ENCODE peak calls at places on chromosomes 3 and 15, in ten cellular contexts. I, N, Y, A, T, J, O, V, E and C are unnamed samples.

GRCh38 chr15:68618339-68619302 is 39.8 kb downstream of the CORO2B start:
- DNase-seq in I (no peak), N (no peak), Y (no peak), A (peak), T (no peak), J (no peak), O (no peak), V (no peak), E (peak), C (no peak)

GRCh38 chr3:141452773-141453172 is 34.1 kb upstream of the RASA2 start:
- DNase-seq in I (no peak), N (no peak), Y (no peak), A (no peak), T (no peak), J (no peak), O (no peak), V (no peak), E (no peak), C (no peak)

GRCh38 chr15:58840048-58840447 is 68.9 kb downstream of the MINDY2 start:
- DNase-seq in I (no peak), N (no peak), Y (peak), A (no peak), T (no peak), J (no peak), O (peak), V (peak), E (no peak), C (no peak)

GRCh38 chr3:42610978-42611377 is 10.5 kb downstream of the NKTR start:
- DNase-seq in I (no peak), N (no peak), Y (no peak), A (no peak), T (no peak), J (no peak), O (no peak), V (no peak), E (no peak), C (no peak)

GRCh38 chr3:49019941-49020334 is 1.6 kb upstream of the DALRD3 start:
- DNase-seq in I (no peak), N (no peak), Y (no peak), A (no peak), T (no peak), J (no peak), O (no peak), V (no peak), E (no peak), C (no peak)

GRCh38 chr15:69668963-69669362 is 216.3 kb downstream of the RPLP1 start:
- DNase-seq in I (no peak), N (no peak), Y (no peak), A (no peak), T (no peak), J (no peak), O (no peak), V (no peak), E (no peak), C (no peak)

GRCh38 chr3:73759290-73759689 is 134.5 kb upstream of the PDZRN3 start:
- DNase-seq in I (no peak), N (no peak), Y (no peak), A (no peak), T (no peak), J (no peak), O (no peak), V (peak), E (no peak), C (no peak)

GRCh38 chr3:123372789-123373534 is 75.9 kb downstream of the ADCY5 start:
- DNase-seq in I (no peak), N (no peak), Y (no peak), A (no peak), T (no peak), J (no peak), O (no peak), V (no peak), E (no peak), C (no peak)

GRCh38 chr15:73273181-73274002 is 95.4 kb downstream of the HCN4 start:
- DNase-seq in I (no peak), N (no peak), Y (peak), A (peak), T (peak), J (peak), O (peak), V (peak), E (peak), C (peak)

GRCh38 chr3:13280122-13280790 is 139.9 kb downstream of the NUP210 start:
- DNase-seq in I (no peak), N (no peak), Y (no peak), A (no peak), T (no peak), J (no peak), O (no peak), V (no peak), E (no peak), C (peak)

GRCh38 chr15:83436513-83437158 is 10.5 kb upstream of the SH3GL3 start:
- DNase-seq in I (no peak), N (no peak), Y (no peak), A (peak), T (no peak), J (no peak), O (no peak), V (peak), E (peak), C (no peak)

GRCh38 chr3:51637144-51637940 is 33.7 kb upstream of the TEX264 start:
- DNase-seq in I (no peak), N (no peak), Y (no peak), A (no peak), T (no peak), J (no peak), O (no peak), V (no peak), E (no peak), C (no peak)

GRCh38 chr15:82951472-82952155 is 906 bp downstream of the HOMER2 start:
- DNase-seq in I (no peak), N (no peak), Y (no peak), A (no peak), T (no peak), J (no peak), O (no peak), V (no peak), E (peak), C (no peak)

GRCh38 chr15:55253580-55253979 is 36.0 kb downstream of the RAB27A start:
- DNase-seq in I (no peak), N (no peak), Y (peak), A (peak), T (no peak), J (no peak), O (peak), V (peak), E (peak), C (no peak)

GRCh38 chr3:152269423-152270144 is 855 bp downstream of the MBNL1 start:
- DNase-seq in I (peak), N (no peak), Y (peak), A (peak), T (no peak), J (peak), O (peak), V (peak), E (peak), C (no peak)

GRCh38 chr3:99250821-99251355 is 349.4 kb upstream of the DCBLD2 start:
- DNase-seq in I (no peak), N (no peak), Y (peak), A (no peak), T (no peak), J (no peak), O (peak), V (peak), E (no peak), C (no peak)

GRCh38 chr3:148077318-148077923 is 620.3 kb upstream of the AGTR1 start:
- DNase-seq in I (no peak), N (no peak), Y (no peak), A (peak), T (no peak), J (no peak), O (no peak), V (peak), E (peak), C (no peak)
- TF ChIP-seq CTCF in I (no peak), N (no peak), Y (peak), A (peak), T (peak), J (peak), O (peak), V (no peak), E (peak), C (peak)

GRCh38 chr3:101676219-101676764 is 640 bp downstream of the ZBTB11 start:
- DNase-seq in I (peak), N (no peak), Y (peak), A (peak), T (peak), J (peak), O (peak), V (peak), E (peak), C (peak)
- TF ChIP-seq CTCF in I (no peak), N (peak), Y (peak), A (no peak), T (no peak), J (no peak), O (no peak), V (no peak), E (no peak), C (peak)

GRCh38 chr3:159766563-159767185 is 222.0 kb upstream of the IL12A start:
- DNase-seq in I (no peak), N (no peak), Y (no peak), A (peak), T (no peak), J (no peak), O (no peak), V (peak), E (no peak), C (no peak)
- TF ChIP-seq CTCF in I (peak), N (peak), Y (peak), A (peak), T (peak), J (no peak), O (peak), V (peak), E (peak), C (peak)

DNA sequence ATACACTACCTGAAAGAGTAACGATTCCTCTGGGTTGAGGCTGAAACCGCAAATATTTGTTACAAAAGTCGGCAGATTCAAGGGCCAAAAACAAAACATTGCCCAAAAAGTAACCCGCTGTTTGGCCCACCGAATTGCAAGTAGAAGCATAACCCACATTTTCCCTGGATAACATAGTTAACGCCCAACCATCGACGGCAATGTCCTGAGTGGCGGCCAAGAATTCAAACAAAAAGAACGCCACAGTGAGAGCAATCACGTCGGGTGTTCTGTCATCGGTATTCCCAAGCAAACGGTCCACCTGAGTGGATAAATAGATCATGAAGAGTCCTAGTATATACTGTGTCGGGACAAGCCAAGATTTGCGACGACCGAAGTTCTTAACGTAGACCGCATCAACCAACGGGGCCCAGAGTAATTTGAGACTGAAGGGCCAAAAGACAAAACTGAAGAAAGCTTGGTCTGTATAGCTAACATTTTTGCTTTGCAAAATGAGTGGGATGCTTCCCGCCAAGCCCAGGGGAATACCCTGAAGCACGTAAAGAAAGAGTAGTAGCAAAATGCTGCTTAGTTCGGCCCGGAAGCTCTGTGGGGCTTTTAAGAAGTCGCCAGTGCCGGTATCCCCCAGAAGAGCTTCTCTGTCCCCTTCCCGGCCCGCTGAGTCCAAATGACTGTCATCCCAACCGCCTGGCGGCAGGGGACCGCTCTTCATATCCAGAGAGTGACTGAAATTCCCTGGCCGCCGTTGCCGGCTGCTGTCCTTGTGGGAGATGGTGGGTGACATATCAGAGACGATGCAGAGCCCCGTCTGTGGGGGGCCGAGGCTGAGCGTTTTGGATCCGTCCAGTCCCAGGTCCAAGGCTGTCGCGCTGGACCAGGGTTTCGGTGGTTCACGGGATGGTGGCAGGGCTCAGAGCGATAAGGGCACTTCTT is 747 bp downstream of the SLC33A1 start:
- DNase-seq in I (no peak), N (no peak), Y (no peak), A (peak), T (peak), J (no peak), O (no peak), V (peak), E (no peak), C (peak)
- TF ChIP-seq CTCF in I (peak), N (peak), Y (no peak), A (no peak), T (peak), J (no peak), O (peak), V (no peak), E (no peak), C (no peak)

DNA sequence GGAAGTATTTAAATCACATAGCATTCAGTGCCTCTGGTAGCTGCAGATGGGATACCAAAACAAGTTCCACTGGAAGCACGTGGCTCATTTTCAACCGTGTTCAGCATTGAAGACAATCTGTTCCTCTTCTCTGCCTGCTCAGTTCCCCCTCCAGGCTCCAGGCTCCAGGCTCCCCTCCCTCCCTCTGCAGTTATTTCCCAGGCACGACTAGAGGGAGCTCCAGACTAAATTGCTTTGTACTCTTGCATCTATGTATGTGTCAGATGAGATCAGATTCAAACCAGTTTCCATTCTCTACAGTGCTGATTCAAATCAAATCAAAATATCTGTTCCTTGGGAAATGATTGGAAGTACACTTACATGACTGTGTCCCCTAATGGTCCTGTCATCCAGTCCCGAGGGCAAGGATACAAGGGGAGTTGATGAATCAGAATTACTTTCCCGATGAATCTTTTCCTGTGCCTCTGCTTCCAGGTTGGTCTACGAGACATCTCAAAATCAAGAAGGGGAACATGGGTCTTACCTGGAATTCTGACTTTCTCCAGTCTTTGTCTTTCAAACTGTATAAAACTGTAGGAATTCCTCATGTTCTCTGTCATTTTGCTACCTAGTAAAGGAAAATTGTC is 600.5 kb downstream of the EDEM1 start:
- DNase-seq in I (no peak), N (no peak), Y (no peak), A (no peak), T (no peak), J (no peak), O (no peak), V (no peak), E (no peak), C (peak)
- TF ChIP-seq CTCF in I (no peak), N (no peak), Y (no peak), A (no peak), T (no peak), J (no peak), O (no peak), V (no peak), E (no peak), C (peak)

DNA sequence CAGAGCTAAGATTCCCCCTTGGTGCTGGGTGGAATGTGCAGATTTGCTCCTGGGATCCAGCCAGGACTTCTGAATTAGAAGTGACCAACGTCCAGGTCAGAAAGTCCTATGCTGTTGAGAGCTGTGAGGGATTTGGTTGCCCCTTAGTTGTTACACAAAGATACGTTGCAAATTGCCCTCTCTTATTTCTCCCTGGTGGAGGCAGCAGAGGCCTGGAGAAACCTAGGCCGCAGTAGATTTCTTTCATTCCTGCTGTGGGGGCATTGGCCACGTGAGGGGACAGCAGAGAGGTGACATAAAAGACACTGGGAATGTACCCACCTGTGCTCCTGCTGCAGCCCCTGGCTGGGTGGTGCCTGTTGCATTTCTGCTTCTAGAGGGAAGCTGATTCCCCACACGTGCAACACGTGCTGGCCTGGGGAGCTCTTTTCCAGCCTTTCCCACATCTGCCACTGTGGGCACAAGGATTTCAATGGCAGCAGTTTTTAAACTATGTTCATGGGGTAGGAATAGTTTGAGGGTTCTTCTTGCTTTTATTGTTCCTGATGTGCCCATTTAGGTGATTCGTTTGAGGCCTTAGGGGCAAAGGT is 65.7 kb downstream of the SYNM start:
- DNase-seq in I (no peak), N (no peak), Y (no peak), A (no peak), T (no peak), J (no peak), O (no peak), V (peak), E (no peak), C (no peak)
- TF ChIP-seq CTCF in I (no peak), N (peak), Y (no peak), A (no peak), T (peak), J (no peak), O (no peak), V (no peak), E (no peak), C (no peak)

DNA sequence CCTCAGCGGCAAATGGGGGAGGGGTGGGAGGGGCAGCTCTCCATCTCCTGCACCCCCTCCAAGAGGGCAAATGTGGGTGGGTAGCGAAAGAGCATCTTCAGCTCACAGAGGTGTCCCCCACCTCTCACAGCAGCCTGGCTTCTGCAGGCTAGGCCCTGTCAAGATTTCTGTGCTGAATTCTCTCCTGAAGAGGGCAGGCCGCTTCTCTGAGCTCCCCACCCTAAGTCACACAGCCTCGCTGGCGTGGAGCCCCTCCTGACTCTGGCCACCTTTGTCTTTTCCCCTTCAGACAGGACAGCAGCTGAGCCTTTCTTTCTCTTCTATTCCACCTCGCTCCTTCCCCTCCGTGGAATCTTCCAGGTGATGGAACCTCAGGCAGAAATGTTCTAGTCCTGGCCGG is 26.3 kb upstream of the ADAMTS7 start:
- DNase-seq in I (no peak), N (no peak), Y (no peak), A (no peak), T (no peak), J (no peak), O (no peak), V (no peak), E (no peak), C (no peak)
- TF ChIP-seq CTCF in I (no peak), N (no peak), Y (no peak), A (no peak), T (no peak), J (no peak), O (no peak), V (no peak), E (no peak), C (no peak)

DNA sequence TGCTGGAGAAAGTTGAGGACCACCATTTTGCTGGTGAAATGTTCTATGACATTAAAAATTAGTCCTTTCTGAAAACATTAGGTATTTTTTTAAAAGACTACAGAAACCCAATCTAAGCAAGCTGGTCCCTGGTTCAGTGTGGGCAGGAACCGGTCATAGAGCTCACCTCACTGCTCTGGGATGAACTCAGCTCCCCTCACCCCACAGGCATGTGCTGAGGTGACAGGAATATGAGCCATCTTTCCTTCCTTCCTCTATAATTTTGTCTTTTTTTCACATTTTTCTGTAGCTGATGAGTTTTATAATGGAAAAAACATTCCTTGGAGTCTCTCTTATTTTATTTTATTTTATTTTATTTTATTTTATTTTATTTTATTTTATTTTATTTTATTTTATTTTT is 8.2 kb upstream of the LRRC15 start:
- DNase-seq in I (no peak), N (no peak), Y (no peak), A (no peak), T (no peak), J (no peak), O (no peak), V (no peak), E (no peak), C (no peak)
- TF ChIP-seq CTCF in I (no peak), N (no peak), Y (no peak), A (no peak), T (no peak), J (no peak), O (no peak), V (no peak), E (no peak), C (no peak)